ENCODE peak calls at places on chromosomes 12 and 14, in five cellular contexts. One of them, this sample, is unnamed.

GRCh38 chr12:101877816-101878811 is 734 bp downstream of the DRAM1 start:
- DNase-seq in effector memory CD4-positive, alpha-beta T cell: no peak
- DNase-seq in left ventricle myocardium inferior: peak; percentile 22
- DNase-seq in lower lobe of right lung: no peak
- DNase-seq in CD8-positive, alpha-beta memory T cell: no peak
- DNase-seq in this sample: peak; percentile 53

GRCh38 chr14:97274626-97275025 is 477.4 kb downstream of the VRK1 start:
- DNase-seq in effector memory CD4-positive, alpha-beta T cell: no peak
- DNase-seq in left ventricle myocardium inferior: no peak
- DNase-seq in lower lobe of right lung: no peak
- DNase-seq in CD8-positive, alpha-beta memory T cell: no peak
- DNase-seq in this sample: no peak

GRCh38 chr14:78758333-78758732 is 588.2 kb downstream of the NRXN3 start:
- DNase-seq in effector memory CD4-positive, alpha-beta T cell: no peak
- DNase-seq in left ventricle myocardium inferior: no peak
- DNase-seq in lower lobe of right lung: no peak
- DNase-seq in CD8-positive, alpha-beta memory T cell: no peak
- DNase-seq in this sample: no peak

GRCh38 chr12:51874486-51874885 is 13.4 kb upstream of the ANKRD33 start:
- DNase-seq in effector memory CD4-positive, alpha-beta T cell: no peak
- DNase-seq in left ventricle myocardium inferior: no peak
- DNase-seq in lower lobe of right lung: no peak
- DNase-seq in CD8-positive, alpha-beta memory T cell: no peak
- DNase-seq in this sample: no peak

GRCh38 chr12:77438639-77439038 is 373.3 kb upstream of the E2F7 start:
- DNase-seq in effector memory CD4-positive, alpha-beta T cell: no peak
- DNase-seq in left ventricle myocardium inferior: no peak
- DNase-seq in lower lobe of right lung: no peak
- DNase-seq in CD8-positive, alpha-beta memory T cell: no peak
- DNase-seq in this sample: no peak

GRCh38 chr12:132322206-132323132 is 6.9 kb downstream of the GALNT9 start:
- DNase-seq in effector memory CD4-positive, alpha-beta T cell: no peak
- DNase-seq in left ventricle myocardium inferior: no peak
- DNase-seq in lower lobe of right lung: peak; percentile 22
- DNase-seq in CD8-positive, alpha-beta memory T cell: no peak
- DNase-seq in this sample: no peak

GRCh38 chr14:102760485-102761193 is 16.6 kb upstream of the TRAF3 start:
- DNase-seq in effector memory CD4-positive, alpha-beta T cell: no peak
- DNase-seq in left ventricle myocardium inferior: no peak
- DNase-seq in lower lobe of right lung: no peak
- DNase-seq in CD8-positive, alpha-beta memory T cell: no peak
- DNase-seq in this sample: no peak

GRCh38 chr14:104101651-104102281 is 16.3 kb downstream of the ASPG start:
- DNase-seq in effector memory CD4-positive, alpha-beta T cell: no peak
- DNase-seq in left ventricle myocardium inferior: peak; percentile 4
- DNase-seq in lower lobe of right lung: peak; percentile 37
- DNase-seq in CD8-positive, alpha-beta memory T cell: no peak
- DNase-seq in this sample: no peak

GRCh38 chr12:29152223-29152868 is 3.3 kb downstream of the FAR2 start:
- DNase-seq in effector memory CD4-positive, alpha-beta T cell: no peak
- DNase-seq in left ventricle myocardium inferior: no peak
- DNase-seq in lower lobe of right lung: no peak
- DNase-seq in CD8-positive, alpha-beta memory T cell: no peak
- DNase-seq in this sample: no peak

GRCh38 chr12:54401127-54401526 is 16.6 kb upstream of the ZNF385A start:
- DNase-seq in effector memory CD4-positive, alpha-beta T cell: no peak
- DNase-seq in left ventricle myocardium inferior: no peak
- DNase-seq in lower lobe of right lung: no peak
- DNase-seq in CD8-positive, alpha-beta memory T cell: no peak
- DNase-seq in this sample: no peak

GRCh38 chr12:94951071-94951639 is 52.3 kb downstream of the NDUFA12 start:
- DNase-seq in effector memory CD4-positive, alpha-beta T cell: no peak
- DNase-seq in left ventricle myocardium inferior: no peak
- DNase-seq in lower lobe of right lung: no peak
- DNase-seq in CD8-positive, alpha-beta memory T cell: no peak
- DNase-seq in this sample: no peak

GRCh38 chr14:103699901-103700752 is 15.1 kb downstream of the XRCC3 start:
- DNase-seq in effector memory CD4-positive, alpha-beta T cell: no peak
- DNase-seq in left ventricle myocardium inferior: peak; percentile 21
- DNase-seq in lower lobe of right lung: peak; percentile 42
- DNase-seq in CD8-positive, alpha-beta memory T cell: no peak
- DNase-seq in this sample: no peak

GRCh38 chr12:12898136-12898712 is 6.9 kb downstream of the GPRC5A start:
- DNase-seq in effector memory CD4-positive, alpha-beta T cell: no peak
- DNase-seq in left ventricle myocardium inferior: no peak
- DNase-seq in lower lobe of right lung: no peak
- DNase-seq in CD8-positive, alpha-beta memory T cell: no peak
- DNase-seq in this sample: no peak

GRCh38 chr14:70093156-70093555 is 95.6 kb downstream of the SLC8A3 start:
- DNase-seq in effector memory CD4-positive, alpha-beta T cell: no peak
- DNase-seq in left ventricle myocardium inferior: no peak
- DNase-seq in lower lobe of right lung: no peak
- DNase-seq in CD8-positive, alpha-beta memory T cell: no peak
- DNase-seq in this sample: no peak

GRCh38 chr14:71320734-71321555 is 413.7 kb downstream of the PCNX1 start:
- DNase-seq in effector memory CD4-positive, alpha-beta T cell: peak; percentile 24
- DNase-seq in left ventricle myocardium inferior: peak; percentile 57
- DNase-seq in lower lobe of right lung: peak; percentile 81
- DNase-seq in CD8-positive, alpha-beta memory T cell: peak; percentile 42
- DNase-seq in this sample: peak; percentile 53

GRCh38 chr14:78798757-78799156 is 628.6 kb downstream of the NRXN3 start:
- DNase-seq in effector memory CD4-positive, alpha-beta T cell: no peak
- DNase-seq in left ventricle myocardium inferior: no peak
- DNase-seq in lower lobe of right lung: no peak
- DNase-seq in CD8-positive, alpha-beta memory T cell: no peak
- DNase-seq in this sample: no peak

GRCh38 chr14:81068384-81068783 is 113.0 kb downstream of the TSHR start:
- DNase-seq in effector memory CD4-positive, alpha-beta T cell: no peak
- DNase-seq in left ventricle myocardium inferior: no peak
- DNase-seq in lower lobe of right lung: no peak
- DNase-seq in CD8-positive, alpha-beta memory T cell: no peak
- DNase-seq in this sample: no peak

GRCh38 chr12:12684375-12685106 is 11.4 kb downstream of the GPR19 start:
- DNase-seq in effector memory CD4-positive, alpha-beta T cell: no peak
- DNase-seq in left ventricle myocardium inferior: no peak
- DNase-seq in lower lobe of right lung: no peak
- DNase-seq in CD8-positive, alpha-beta memory T cell: no peak
- DNase-seq in this sample: no peak

GRCh38 chr14:65238456-65238855 is 136.1 kb upstream of the MAX start:
- DNase-seq in effector memory CD4-positive, alpha-beta T cell: no peak
- DNase-seq in left ventricle myocardium inferior: no peak
- DNase-seq in lower lobe of right lung: no peak
- DNase-seq in CD8-positive, alpha-beta memory T cell: no peak
- DNase-seq in this sample: no peak

GRCh38 chr12:49537709-49538601 is 875 bp upstream of the KCNH3 start:
- DNase-seq in effector memory CD4-positive, alpha-beta T cell: no peak
- DNase-seq in left ventricle myocardium inferior: no peak
- DNase-seq in lower lobe of right lung: no peak
- DNase-seq in CD8-positive, alpha-beta memory T cell: no peak
- DNase-seq in this sample: no peak

GRCh38 chr12:57844725-57845477 is 1.6 kb downstream of the CTDSP2 start:
- DNase-seq in effector memory CD4-positive, alpha-beta T cell: no peak
- DNase-seq in left ventricle myocardium inferior: peak; percentile 70
- DNase-seq in lower lobe of right lung: peak; percentile 66
- DNase-seq in CD8-positive, alpha-beta memory T cell: no peak
- DNase-seq in this sample: peak; percentile 84

GRCh38 chr12:124630791-124631313 is 63.4 kb upstream of the NCOR2 start:
- DNase-seq in effector memory CD4-positive, alpha-beta T cell: no peak
- DNase-seq in left ventricle myocardium inferior: no peak
- DNase-seq in lower lobe of right lung: no peak
- DNase-seq in CD8-positive, alpha-beta memory T cell: no peak
- DNase-seq in this sample: no peak

GRCh38 chr12:131092911-131093901 is 139.5 kb downstream of the ADGRD1 start:
- DNase-seq in effector memory CD4-positive, alpha-beta T cell: no peak
- DNase-seq in left ventricle myocardium inferior: no peak
- DNase-seq in lower lobe of right lung: peak; percentile 44
- DNase-seq in CD8-positive, alpha-beta memory T cell: no peak
- DNase-seq in this sample: peak; percentile 6

GRCh38 chr12:124565656-124566180 is 1.7 kb downstream of the NCOR2 start:
- DNase-seq in effector memory CD4-positive, alpha-beta T cell: no peak
- DNase-seq in left ventricle myocardium inferior: no peak
- DNase-seq in lower lobe of right lung: no peak
- DNase-seq in CD8-positive, alpha-beta memory T cell: no peak
- DNase-seq in this sample: no peak

GRCh38 chr12:52246720-52247621 is 13.9 kb downstream of the KRT7 start:
- DNase-seq in effector memory CD4-positive, alpha-beta T cell: no peak
- DNase-seq in left ventricle myocardium inferior: no peak
- DNase-seq in lower lobe of right lung: no peak
- DNase-seq in CD8-positive, alpha-beta memory T cell: no peak
- DNase-seq in this sample: no peak

GRCh38 chr12:47881826-47882427 is 22.9 kb downstream of the VDR start:
- DNase-seq in effector memory CD4-positive, alpha-beta T cell: no peak
- DNase-seq in left ventricle myocardium inferior: no peak
- DNase-seq in lower lobe of right lung: no peak
- DNase-seq in CD8-positive, alpha-beta memory T cell: no peak
- DNase-seq in this sample: peak; percentile 41

GRCh38 chr14:58796636-58797429 is 159.1 kb downstream of the DACT1 start:
- DNase-seq in effector memory CD4-positive, alpha-beta T cell: no peak
- DNase-seq in left ventricle myocardium inferior: no peak
- DNase-seq in lower lobe of right lung: no peak
- DNase-seq in CD8-positive, alpha-beta memory T cell: no peak
- DNase-seq in this sample: no peak

GRCh38 chr12:53180931-53181645 is 363 bp upstream of the CSAD start:
- DNase-seq in effector memory CD4-positive, alpha-beta T cell: no peak
- DNase-seq in left ventricle myocardium inferior: peak; percentile 80
- DNase-seq in lower lobe of right lung: peak; percentile 87
- DNase-seq in CD8-positive, alpha-beta memory T cell: peak; percentile 64
- DNase-seq in this sample: peak; percentile 78

GRCh38 chr14:96095581-96096476 is 56.7 kb downstream of the C14orf132 start:
- DNase-seq in effector memory CD4-positive, alpha-beta T cell: no peak
- DNase-seq in left ventricle myocardium inferior: no peak
- DNase-seq in lower lobe of right lung: no peak
- DNase-seq in CD8-positive, alpha-beta memory T cell: no peak
- DNase-seq in this sample: peak; percentile 34

DNA sequence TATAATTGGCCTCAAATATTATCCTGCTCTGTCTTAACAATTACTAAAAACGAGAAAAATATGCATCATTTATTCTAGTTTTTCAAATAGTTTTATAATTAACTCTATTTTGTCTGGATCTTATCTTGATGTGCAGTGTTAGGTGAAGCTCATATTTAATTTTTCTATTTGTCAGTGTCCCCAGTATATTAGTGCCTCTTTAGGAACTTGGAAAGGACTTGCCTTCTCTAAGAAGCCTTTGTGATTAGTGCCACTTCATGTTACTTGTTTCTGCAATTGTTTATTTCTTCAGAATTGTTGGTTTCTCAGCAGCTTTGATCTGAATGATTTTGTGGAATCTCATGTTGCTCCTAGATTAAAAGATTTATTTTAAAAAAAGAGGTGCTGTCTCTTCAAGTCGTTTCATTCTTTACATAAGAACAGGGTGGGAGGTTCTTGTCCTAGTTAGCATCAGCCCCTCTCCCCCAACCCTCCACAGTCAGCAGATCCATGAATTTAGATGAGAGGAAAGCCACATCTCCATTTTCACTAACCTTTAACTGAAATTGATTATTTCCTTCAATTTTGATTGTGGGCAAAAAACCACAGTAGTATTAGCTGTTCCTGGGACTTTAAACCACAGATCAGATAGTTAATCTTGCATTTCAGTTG is 434.4 kb downstream of the RAD51B start:
- DNase-seq in effector memory CD4-positive, alpha-beta T cell: no peak
- DNase-seq in left ventricle myocardium inferior: no peak
- DNase-seq in lower lobe of right lung: no peak
- DNase-seq in CD8-positive, alpha-beta memory T cell: no peak
- DNase-seq in this sample: no peak
- H3K4me1 ChIP-seq in effector memory CD4-positive, alpha-beta T cell: peaks cover 6% of the 10 kb centered on the region
- H3K4me1 ChIP-seq in left ventricle myocardium inferior: peaks cover 30% of the 10 kb centered on the region
- H3K4me1 ChIP-seq in lower lobe of right lung: peaks cover 32% of the 10 kb centered on the region
- H3K4me1 ChIP-seq in CD8-positive, alpha-beta memory T cell: peaks cover 28% of the 10 kb centered on the region
- H3K4me1 ChIP-seq in this sample: peaks cover 22% of the 10 kb centered on the region

GRCh38 chr12:24860546-24860945 is 88.4 kb downstream of the BCAT1 start:
- DNase-seq in effector memory CD4-positive, alpha-beta T cell: no peak
- DNase-seq in left ventricle myocardium inferior: no peak
- DNase-seq in lower lobe of right lung: no peak
- DNase-seq in CD8-positive, alpha-beta memory T cell: no peak
- DNase-seq in this sample: no peak
- H3K4me1 ChIP-seq in effector memory CD4-positive, alpha-beta T cell: no peaks in the 10 kb centered on the region
- H3K4me1 ChIP-seq in left ventricle myocardium inferior: no peaks in the 10 kb centered on the region
- H3K4me1 ChIP-seq in lower lobe of right lung: peaks cover 16% of the 10 kb centered on the region
- H3K4me1 ChIP-seq in CD8-positive, alpha-beta memory T cell: no peaks in the 10 kb centered on the region
- H3K4me1 ChIP-seq in this sample: no peaks in the 10 kb centered on the region

GRCh38 chr12:116159175-116159574 is 118.3 kb downstream of the MED13L start:
- DNase-seq in effector memory CD4-positive, alpha-beta T cell: no peak
- DNase-seq in left ventricle myocardium inferior: no peak
- DNase-seq in lower lobe of right lung: no peak
- DNase-seq in CD8-positive, alpha-beta memory T cell: no peak
- DNase-seq in this sample: no peak
- H3K4me1 ChIP-seq in effector memory CD4-positive, alpha-beta T cell: peaks cover 6% of the 10 kb centered on the region
- H3K4me1 ChIP-seq in left ventricle myocardium inferior: peaks cover 72% of the 10 kb centered on the region
- H3K4me1 ChIP-seq in lower lobe of right lung: peaks cover 39% of the 10 kb centered on the region
- H3K4me1 ChIP-seq in CD8-positive, alpha-beta memory T cell: peaks cover 21% of the 10 kb centered on the region
- H3K4me1 ChIP-seq in this sample: peaks cover 4% of the 10 kb centered on the region

DNA sequence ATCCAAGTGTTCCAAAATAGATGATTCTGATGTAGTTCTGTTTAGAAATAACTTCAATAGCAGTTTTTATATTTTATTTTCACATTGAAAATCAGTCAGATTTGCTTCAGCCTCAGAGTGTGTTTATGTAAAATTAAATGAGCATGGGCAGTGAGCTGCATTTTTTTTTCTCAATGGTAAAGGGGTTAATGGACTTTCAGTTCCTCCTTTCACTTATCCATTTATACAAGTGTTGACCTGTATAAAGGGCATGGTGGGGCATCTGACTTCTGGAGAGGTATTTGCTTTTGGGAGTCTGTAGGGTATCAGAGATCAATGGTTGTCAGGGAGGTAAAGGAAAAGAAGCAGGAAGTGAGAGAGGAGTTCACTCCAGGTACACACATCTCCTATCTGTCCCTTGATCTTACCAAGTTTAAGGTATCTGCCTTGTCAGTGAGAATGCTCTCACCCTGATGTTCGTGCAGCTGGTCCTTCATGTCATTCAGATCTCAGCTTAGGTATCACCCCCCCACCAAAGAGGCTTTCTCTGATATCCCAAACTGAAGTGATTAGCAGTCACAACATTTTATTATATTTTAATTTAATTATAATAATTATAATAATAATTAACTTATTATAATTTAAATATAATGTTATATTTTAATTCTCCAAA is 181.6 kb upstream of the LMNTD1 start:
- DNase-seq in effector memory CD4-positive, alpha-beta T cell: no peak
- DNase-seq in left ventricle myocardium inferior: no peak
- DNase-seq in lower lobe of right lung: no peak
- DNase-seq in CD8-positive, alpha-beta memory T cell: no peak
- DNase-seq in this sample: no peak
- H3K4me1 ChIP-seq in effector memory CD4-positive, alpha-beta T cell: no peaks in the 10 kb centered on the region
- H3K4me1 ChIP-seq in left ventricle myocardium inferior: no peaks in the 10 kb centered on the region
- H3K4me1 ChIP-seq in lower lobe of right lung: no peaks in the 10 kb centered on the region
- H3K4me1 ChIP-seq in CD8-positive, alpha-beta memory T cell: no peaks in the 10 kb centered on the region
- H3K4me1 ChIP-seq in this sample: no peaks in the 10 kb centered on the region

DNA sequence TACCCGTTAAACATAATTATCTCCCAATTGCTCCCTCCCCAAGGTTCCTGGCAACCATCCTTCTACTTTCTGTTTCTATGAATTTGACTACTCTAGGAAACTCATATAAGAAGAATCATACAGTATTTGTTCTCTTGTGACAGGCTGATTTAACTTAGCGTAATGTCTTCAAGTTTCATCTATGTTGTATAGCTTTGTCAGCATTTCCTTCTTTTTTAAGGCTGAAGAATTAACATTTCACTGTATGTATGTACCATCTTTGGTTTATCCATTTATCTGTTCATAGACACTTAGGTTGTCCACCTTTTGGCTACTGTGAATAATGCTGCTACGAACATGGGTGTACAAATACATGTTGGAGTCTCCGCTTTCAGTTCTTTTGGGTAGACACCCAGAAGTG is 223.0 kb downstream of the EFCAB11 start:
- DNase-seq in effector memory CD4-positive, alpha-beta T cell: no peak
- DNase-seq in left ventricle myocardium inferior: no peak
- DNase-seq in lower lobe of right lung: no peak
- DNase-seq in CD8-positive, alpha-beta memory T cell: no peak
- DNase-seq in this sample: no peak
- H3K4me1 ChIP-seq in effector memory CD4-positive, alpha-beta T cell: no peaks in the 10 kb centered on the region
- H3K4me1 ChIP-seq in left ventricle myocardium inferior: no peaks in the 10 kb centered on the region
- H3K4me1 ChIP-seq in lower lobe of right lung: no peaks in the 10 kb centered on the region
- H3K4me1 ChIP-seq in CD8-positive, alpha-beta memory T cell: peaks cover 10% of the 10 kb centered on the region
- H3K4me1 ChIP-seq in this sample: no peaks in the 10 kb centered on the region